ENCODE peak calls at places on chromosomes 3 and 15, in five cellular contexts. One of them, this sample, is unnamed.

GRCh38 chr3:22887664-22888291 is 315.3 kb upstream of the UBE2E2 start:
- DNase-seq in stomach: no peak
- DNase-seq in uterus: no peak
- DNase-seq in ovary: no peak
- DNase-seq in A549: peak; percentile 53
- DNase-seq in this sample: no peak

GRCh38 chr3:147191795-147192385 is 214.5 kb downstream of the ZIC4 start:
- DNase-seq in stomach: no peak
- DNase-seq in uterus: no peak
- DNase-seq in ovary: no peak
- DNase-seq in A549: peak; percentile 73
- DNase-seq in this sample: no peak

GRCh38 chr3:186152889-186153292 is 44.0 kb upstream of the ETV5 start:
- DNase-seq in stomach: no peak
- DNase-seq in uterus: no peak
- DNase-seq in ovary: no peak
- DNase-seq in A549: no peak
- DNase-seq in this sample: no peak

GRCh38 chr3:57436195-57436761 is 107.9 kb downstream of the DNAH12 start:
- DNase-seq in stomach: no peak
- DNase-seq in uterus: no peak
- DNase-seq in ovary: no peak
- DNase-seq in A549: no peak
- DNase-seq in this sample: no peak

GRCh38 chr15:101049282-101049681 is 130.1 kb downstream of the LRRK1 start:
- DNase-seq in stomach: peak; percentile 7
- DNase-seq in uterus: peak; percentile 15
- DNase-seq in ovary: peak; percentile 11
- DNase-seq in A549: no peak
- DNase-seq in this sample: no peak

GRCh38 chr15:63630036-63630751 is 33.0 kb downstream of the FBXL22 start:
- DNase-seq in stomach: no peak
- DNase-seq in uterus: no peak
- DNase-seq in ovary: no peak
- DNase-seq in A549: no peak
- DNase-seq in this sample: no peak

GRCh38 chr15:95922431-95922830 is 408.1 kb upstream of the NR2F2 start:
- DNase-seq in stomach: no peak
- DNase-seq in uterus: no peak
- DNase-seq in ovary: no peak
- DNase-seq in A549: peak; percentile 26
- DNase-seq in this sample: no peak

GRCh38 chr3:107432013-107432515 is 54.8 kb downstream of the CCDC54 start:
- DNase-seq in stomach: no peak
- DNase-seq in uterus: peak; percentile 30
- DNase-seq in ovary: peak; percentile 43
- DNase-seq in A549: peak; percentile 8
- DNase-seq in this sample: no peak

GRCh38 chr3:153925826-153926514 is 195.2 kb upstream of the ARHGEF26 start:
- DNase-seq in stomach: no peak
- DNase-seq in uterus: no peak
- DNase-seq in ovary: no peak
- DNase-seq in A549: no peak
- DNase-seq in this sample: no peak

GRCh38 chr15:41970456-41970855 is 1.9 kb downstream of the EHD4 start:
- DNase-seq in stomach: peak; percentile 9
- DNase-seq in uterus: no peak
- DNase-seq in ovary: no peak
- DNase-seq in A549: no peak
- DNase-seq in this sample: no peak

GRCh38 chr3:14689247-14689980 is 14.5 kb downstream of the C3orf20 start:
- DNase-seq in stomach: no peak
- DNase-seq in uterus: no peak
- DNase-seq in ovary: no peak
- DNase-seq in A549: no peak
- DNase-seq in this sample: no peak

GRCh38 chr15:25251700-25252390 is 187.0 kb downstream of the UBE3A start:
- DNase-seq in stomach: peak; percentile 21
- DNase-seq in uterus: peak; percentile 6
- DNase-seq in ovary: no peak
- DNase-seq in A549: no peak
- DNase-seq in this sample: no peak

GRCh38 chr3:76873509-76874242 is 166.2 kb upstream of the ROBO2 start:
- DNase-seq in stomach: no peak
- DNase-seq in uterus: no peak
- DNase-seq in ovary: no peak
- DNase-seq in A549: no peak
- DNase-seq in this sample: no peak

GRCh38 chr3:167839460-167839859 is 103.9 kb downstream of the SERPINI1 start:
- DNase-seq in stomach: no peak
- DNase-seq in uterus: no peak
- DNase-seq in ovary: no peak
- DNase-seq in A549: no peak
- DNase-seq in this sample: no peak

GRCh38 chr3:188270423-188270972 is 116.5 kb downstream of the LPP start:
- DNase-seq in stomach: no peak
- DNase-seq in uterus: peak; percentile 59
- DNase-seq in ovary: no peak
- DNase-seq in A549: peak; percentile 80
- DNase-seq in this sample: no peak

GRCh38 chr15:84113919-84114318 is 121.7 kb upstream of the GOLGA6L4 start:
- DNase-seq in stomach: no peak
- DNase-seq in uterus: no peak
- DNase-seq in ovary: no peak
- DNase-seq in A549: no peak
- DNase-seq in this sample: no peak

GRCh38 chr3:78571486-78571885 is 1196.3 kb downstream of the ROBO1 start:
- DNase-seq in stomach: no peak
- DNase-seq in uterus: no peak
- DNase-seq in ovary: no peak
- DNase-seq in A549: no peak
- DNase-seq in this sample: no peak

GRCh38 chr3:16897254-16897926 is 12.6 kb downstream of the PLCL2 start:
- DNase-seq in stomach: no peak
- DNase-seq in uterus: no peak
- DNase-seq in ovary: no peak
- DNase-seq in A549: peak; percentile 17
- DNase-seq in this sample: no peak

GRCh38 chr3:165406425-165406824 is 210.2 kb upstream of the SLITRK3 start:
- DNase-seq in stomach: no peak
- DNase-seq in uterus: no peak
- DNase-seq in ovary: no peak
- DNase-seq in A549: no peak
- DNase-seq in this sample: no peak

GRCh38 chr3:191455257-191455952 is 5.6 kb upstream of the PYDC2 start:
- DNase-seq in stomach: no peak
- DNase-seq in uterus: no peak
- DNase-seq in ovary: no peak
- DNase-seq in A549: no peak
- DNase-seq in this sample: no peak

GRCh38 chr3:156655819-156656566 is 18.4 kb upstream of the TIPARP start:
- DNase-seq in stomach: no peak
- DNase-seq in uterus: no peak
- DNase-seq in ovary: no peak
- DNase-seq in A549: no peak
- DNase-seq in this sample: no peak

GRCh38 chr15:29029651-29030195 is 143.9 kb downstream of the APBA2 start:
- DNase-seq in stomach: no peak
- DNase-seq in uterus: no peak
- DNase-seq in ovary: no peak
- DNase-seq in A549: no peak
- DNase-seq in this sample: no peak

GRCh38 chr15:65952425-65953053 is 83.2 kb downstream of the RAB11A start:
- DNase-seq in stomach: no peak
- DNase-seq in uterus: no peak
- DNase-seq in ovary: no peak
- DNase-seq in A549: peak; percentile 58
- DNase-seq in this sample: no peak

GRCh38 chr15:63364293-63365003 is 17.2 kb downstream of the CA12 start:
- DNase-seq in stomach: no peak
- DNase-seq in uterus: no peak
- DNase-seq in ovary: no peak
- DNase-seq in A549: no peak
- DNase-seq in this sample: no peak

GRCh38 chr3:102089904-102090492 is 240.7 kb downstream of the NFKBIZ start:
- DNase-seq in stomach: no peak
- DNase-seq in uterus: no peak
- DNase-seq in ovary: no peak
- DNase-seq in A549: peak; percentile 91
- DNase-seq in this sample: no peak

GRCh38 chr15:66498501-66499386 is 1.2 kb upstream of the SNAPC5 start:
- DNase-seq in stomach: no peak
- DNase-seq in uterus: no peak
- DNase-seq in ovary: no peak
- DNase-seq in A549: peak; percentile 53
- DNase-seq in this sample: no peak

DNA sequence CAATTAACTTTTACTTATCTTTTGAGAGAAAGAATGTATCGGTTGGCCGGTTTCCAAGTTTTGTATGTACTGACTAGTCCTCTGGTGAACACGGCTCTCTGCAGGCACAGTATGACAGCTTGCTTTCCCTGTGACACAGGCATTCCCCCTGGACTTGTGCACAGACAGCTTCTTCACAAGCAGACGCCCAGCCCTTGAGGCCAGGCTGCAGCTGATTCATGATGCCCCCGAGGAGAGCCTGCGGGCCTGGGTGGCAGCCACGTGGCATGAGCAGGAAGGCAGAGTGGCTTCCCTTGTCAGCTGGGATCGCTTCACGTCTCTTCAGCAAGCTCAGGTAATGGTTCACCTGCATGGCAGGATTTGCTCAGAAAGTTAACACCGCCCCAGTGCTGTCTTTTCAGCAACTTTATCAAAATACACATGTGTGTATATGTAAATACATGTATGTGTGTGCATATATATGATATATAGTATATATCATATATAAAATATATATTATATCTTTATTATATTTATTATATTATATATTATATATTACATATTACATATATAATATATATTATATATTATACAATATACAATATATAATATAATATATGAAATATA is 25.5 kb downstream of the FAN1 start:
- DNase-seq in stomach: no peak
- DNase-seq in uterus: no peak
- DNase-seq in ovary: no peak
- DNase-seq in A549: no peak
- DNase-seq in this sample: no peak
- H3K27ac ChIP-seq in stomach: no peak overlapping the region
- H3K27ac ChIP-seq in uterus: no peak overlapping the region
- H3K27ac ChIP-seq in ovary: no peak overlapping the region
- H3K27ac ChIP-seq in A549: no peak overlapping the region
- H3K27ac ChIP-seq in this sample: no peak overlapping the region

GRCh38 chr15:61404567-61404966 is 175.5 kb upstream of the RORA start:
- DNase-seq in stomach: no peak
- DNase-seq in uterus: no peak
- DNase-seq in ovary: no peak
- DNase-seq in A549: peak; percentile 4
- DNase-seq in this sample: no peak
- TF ChIP-seq POLR2A in stomach: no peak
- TF ChIP-seq POLR2A in uterus: no peak
- TF ChIP-seq POLR2A in ovary: no peak
- TF ChIP-seq POLR2A in A549: no peak
- TF ChIP-seq POLR2A in this sample: no peak

DNA sequence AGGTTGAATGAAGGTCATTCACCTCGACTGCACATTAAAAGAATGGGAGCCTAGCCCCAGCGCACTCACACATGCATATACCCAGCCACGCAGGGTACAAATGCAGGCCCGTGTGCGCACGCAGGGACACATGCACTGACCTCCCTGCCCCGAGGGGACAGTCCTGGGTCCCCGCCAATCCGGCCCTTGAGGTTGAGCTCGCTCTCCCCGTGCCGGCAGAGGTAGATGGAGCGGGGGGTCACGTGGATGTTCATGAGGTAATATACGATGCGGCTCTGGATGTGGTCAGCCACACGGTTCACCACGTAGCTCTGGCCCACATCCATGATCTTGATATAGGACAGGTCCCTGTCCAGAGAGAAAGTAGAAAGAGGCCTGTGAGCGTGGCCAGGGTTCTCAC is 20.5 kb downstream of the PFKFB4 start:
- DNase-seq in stomach: no peak
- DNase-seq in uterus: no peak
- DNase-seq in ovary: no peak
- DNase-seq in A549: no peak
- DNase-seq in this sample: no peak
- H3K27ac ChIP-seq in stomach: no peak overlapping the region
- H3K27ac ChIP-seq in uterus: no peak overlapping the region
- H3K27ac ChIP-seq in ovary: no peak overlapping the region
- H3K27ac ChIP-seq in A549: no peak overlapping the region
- H3K27ac ChIP-seq in this sample: peak overlapping the region; percentile 55

DNA sequence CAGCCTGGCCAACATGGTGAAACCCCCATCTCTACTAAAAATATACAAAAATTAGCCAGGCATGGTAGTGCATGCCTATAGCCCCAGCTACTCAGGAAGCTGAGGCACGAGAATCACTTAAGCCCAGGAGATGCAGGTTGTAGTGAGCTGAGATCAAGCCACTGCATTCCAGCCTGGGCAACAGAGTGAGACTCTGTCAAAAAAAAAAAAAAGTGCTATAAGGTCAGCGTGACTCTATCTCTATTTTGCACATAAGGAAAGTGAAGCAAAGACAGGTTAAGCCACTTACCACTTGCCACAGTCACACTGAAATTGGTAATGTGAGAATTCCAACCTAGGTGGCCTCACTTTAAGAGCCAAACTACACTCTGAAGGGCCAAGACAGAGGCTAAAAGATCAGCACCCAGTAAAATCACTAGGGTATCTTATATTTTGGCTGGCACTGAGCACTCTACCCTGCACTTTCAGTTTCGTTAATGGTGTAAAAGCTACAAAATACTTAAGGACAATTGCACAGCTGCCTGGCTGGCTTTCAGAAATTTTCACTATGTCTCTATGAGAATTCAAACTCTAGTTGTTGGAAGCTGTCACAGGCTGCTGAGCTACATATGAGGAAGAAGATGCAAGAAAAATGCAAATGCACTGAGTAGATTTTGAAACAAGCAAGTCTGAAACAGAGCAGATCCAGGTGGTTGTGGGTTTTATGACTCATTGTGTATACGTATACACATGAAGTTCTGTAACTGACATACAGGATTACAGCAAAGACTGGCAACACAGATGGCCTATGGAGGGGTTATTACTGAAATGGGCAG is 32.7 kb downstream of the TRANK1 start:
- DNase-seq in stomach: no peak
- DNase-seq in uterus: no peak
- DNase-seq in ovary: no peak
- DNase-seq in A549: peak; percentile 33
- DNase-seq in this sample: peak; percentile 3
- TF ChIP-seq POLR2A in stomach: no peak
- TF ChIP-seq POLR2A in uterus: no peak
- TF ChIP-seq POLR2A in ovary: no peak
- TF ChIP-seq POLR2A in A549: no peak
- TF ChIP-seq POLR2A in this sample: no peak

GRCh38 chr3:46867550-46867898 is 4.3 kb upstream of the MYL3 start:
- DNase-seq in stomach: peak; percentile 87
- DNase-seq in uterus: peak; percentile 82
- DNase-seq in ovary: peak; percentile 91
- DNase-seq in A549: no peak
- DNase-seq in this sample: no peak
- H3K27ac ChIP-seq in stomach: no peak overlapping the region
- H3K27ac ChIP-seq in uterus: peak overlapping the region; percentile 65
- H3K27ac ChIP-seq in ovary: peak overlapping the region; percentile 73
- H3K27ac ChIP-seq in A549: no peak overlapping the region
- H3K27ac ChIP-seq in this sample: peak overlapping the region; percentile 64

GRCh38 chr15:31012455-31012854 is 21.0 kb upstream of the MTMR10 start:
- DNase-seq in stomach: no peak
- DNase-seq in uterus: no peak
- DNase-seq in ovary: no peak
- DNase-seq in A549: no peak
- DNase-seq in this sample: no peak
- TF ChIP-seq POLR2A in stomach: no peak
- TF ChIP-seq POLR2A in uterus: no peak
- TF ChIP-seq POLR2A in ovary: no peak
- TF ChIP-seq POLR2A in A549: no peak
- TF ChIP-seq POLR2A in this sample: no peak